ENCODE peak calls at places on chromosomes 13 and 19, in nine cellular contexts. One of them, this sample, is unnamed.
A peak's percentile ranks its signal among the peaks of the same experiment; 100 is the strongest.

GRCh38 chr13:99218545-99218944 is 17.9 kb downstream of the UBAC2 start:
- DNase-seq in stimulated activated CD4-positive, alpha-beta T cell treated with anti-CD3 and anti-CD28 coated beads, Interleukin-4, amount 100 ng/mL, for 48 hours: no peak
- DNase-seq in BJ: no peak
- DNase-seq in EL: no peak
- DNase-seq in fibroblast of mammary gland: no peak
- DNase-seq in effector memory CD4-positive, alpha-beta T cell: no peak
- DNase-seq in GM10248: no peak
- DNase-seq in activated T-cell treated with anti-CD3 and anti-CD28 coated beads for 1 hour: no peak
- DNase-seq in stimulated activated CD8-positive, alpha-beta memory T cell treated with anti-CD3 and anti-CD28 coated beads, Interleukin-15, amount 100 ng/mL, for 24 hours: no peak
- DNase-seq in this sample: no peak

GRCh38 chr19:16330811-16331690 is 6.4 kb downstream of the KLF2 start:
- DNase-seq in BJ: no peak
- DNase-seq in GM10248: no peak
- DNase-seq in activated T-cell treated with anti-CD3 and anti-CD28 coated beads for 1 hour: no peak
- DNase-seq in EL: peak; percentile 34
- DNase-seq in stimulated activated CD8-positive, alpha-beta memory T cell treated with anti-CD3 and anti-CD28 coated beads, Interleukin-15, amount 100 ng/mL, for 24 hours: no peak
- DNase-seq in fibroblast of mammary gland: no peak
- DNase-seq in effector memory CD4-positive, alpha-beta T cell: no peak
- DNase-seq in stimulated activated CD4-positive, alpha-beta T cell treated with anti-CD3 and anti-CD28 coated beads, Interleukin-4, amount 100 ng/mL, for 48 hours: no peak
- DNase-seq in this sample: peak; percentile 39

GRCh38 chr19:54481326-54481930 is 8.3 kb upstream of the CDC42EP5 start:
- DNase-seq in stimulated activated CD8-positive, alpha-beta memory T cell treated with anti-CD3 and anti-CD28 coated beads, Interleukin-15, amount 100 ng/mL, for 24 hours: no peak
- DNase-seq in EL: peak; percentile 38
- DNase-seq in GM10248: peak; percentile 61
- DNase-seq in stimulated activated CD4-positive, alpha-beta T cell treated with anti-CD3 and anti-CD28 coated beads, Interleukin-4, amount 100 ng/mL, for 48 hours: no peak
- DNase-seq in fibroblast of mammary gland: peak; percentile 41
- DNase-seq in effector memory CD4-positive, alpha-beta T cell: no peak
- DNase-seq in BJ: no peak
- DNase-seq in activated T-cell treated with anti-CD3 and anti-CD28 coated beads for 1 hour: no peak
- DNase-seq in this sample: peak; percentile 50

GRCh38 chr19:1748115-1748702 is 5.1 kb upstream of the ONECUT3 start:
- DNase-seq in BJ: no peak
- DNase-seq in GM10248: peak; percentile 66
- DNase-seq in stimulated activated CD4-positive, alpha-beta T cell treated with anti-CD3 and anti-CD28 coated beads, Interleukin-4, amount 100 ng/mL, for 48 hours: no peak
- DNase-seq in fibroblast of mammary gland: no peak
- DNase-seq in activated T-cell treated with anti-CD3 and anti-CD28 coated beads for 1 hour: no peak
- DNase-seq in stimulated activated CD8-positive, alpha-beta memory T cell treated with anti-CD3 and anti-CD28 coated beads, Interleukin-15, amount 100 ng/mL, for 24 hours: no peak
- DNase-seq in EL: no peak
- DNase-seq in effector memory CD4-positive, alpha-beta T cell: no peak
- DNase-seq in this sample: no peak

GRCh38 chr19:58217069-58217481 is 11.6 kb upstream of the ZNF544 start:
- DNase-seq in effector memory CD4-positive, alpha-beta T cell: no peak
- DNase-seq in fibroblast of mammary gland: no peak
- DNase-seq in stimulated activated CD4-positive, alpha-beta T cell treated with anti-CD3 and anti-CD28 coated beads, Interleukin-4, amount 100 ng/mL, for 48 hours: no peak
- DNase-seq in stimulated activated CD8-positive, alpha-beta memory T cell treated with anti-CD3 and anti-CD28 coated beads, Interleukin-15, amount 100 ng/mL, for 24 hours: no peak
- DNase-seq in GM10248: no peak
- DNase-seq in activated T-cell treated with anti-CD3 and anti-CD28 coated beads for 1 hour: no peak
- DNase-seq in BJ: no peak
- DNase-seq in EL: no peak
- DNase-seq in this sample: no peak

GRCh38 chr19:38684078-38684861 is 36.8 kb downstream of the ACTN4 start:
- DNase-seq in BJ: peak; percentile 74
- DNase-seq in effector memory CD4-positive, alpha-beta T cell: no peak
- DNase-seq in GM10248: peak; percentile 56
- DNase-seq in EL: peak; percentile 95
- DNase-seq in stimulated activated CD4-positive, alpha-beta T cell treated with anti-CD3 and anti-CD28 coated beads, Interleukin-4, amount 100 ng/mL, for 48 hours: no peak
- DNase-seq in fibroblast of mammary gland: peak; percentile 94
- DNase-seq in stimulated activated CD8-positive, alpha-beta memory T cell treated with anti-CD3 and anti-CD28 coated beads, Interleukin-15, amount 100 ng/mL, for 24 hours: no peak
- DNase-seq in activated T-cell treated with anti-CD3 and anti-CD28 coated beads for 1 hour: no peak
- DNase-seq in this sample: peak; percentile 95

GRCh38 chr19:34881982-34882381 is 44.7 kb upstream of the ZNF30 start:
- DNase-seq in stimulated activated CD8-positive, alpha-beta memory T cell treated with anti-CD3 and anti-CD28 coated beads, Interleukin-15, amount 100 ng/mL, for 24 hours: no peak
- DNase-seq in EL: peak; percentile 11
- DNase-seq in BJ: no peak
- DNase-seq in activated T-cell treated with anti-CD3 and anti-CD28 coated beads for 1 hour: no peak
- DNase-seq in effector memory CD4-positive, alpha-beta T cell: no peak
- DNase-seq in fibroblast of mammary gland: no peak
- DNase-seq in GM10248: no peak
- DNase-seq in stimulated activated CD4-positive, alpha-beta T cell treated with anti-CD3 and anti-CD28 coated beads, Interleukin-4, amount 100 ng/mL, for 48 hours: no peak
- DNase-seq in this sample: peak; percentile 19

GRCh38 chr19:29630661-29631060 is 24.6 kb downstream of the POP4 start:
- DNase-seq in effector memory CD4-positive, alpha-beta T cell: no peak
- DNase-seq in EL: peak; percentile 45
- DNase-seq in fibroblast of mammary gland: no peak
- DNase-seq in BJ: no peak
- DNase-seq in activated T-cell treated with anti-CD3 and anti-CD28 coated beads for 1 hour: no peak
- DNase-seq in stimulated activated CD4-positive, alpha-beta T cell treated with anti-CD3 and anti-CD28 coated beads, Interleukin-4, amount 100 ng/mL, for 48 hours: no peak
- DNase-seq in GM10248: no peak
- DNase-seq in stimulated activated CD8-positive, alpha-beta memory T cell treated with anti-CD3 and anti-CD28 coated beads, Interleukin-15, amount 100 ng/mL, for 24 hours: no peak
- DNase-seq in this sample: peak; percentile 58

GRCh38 chr13:28716511-28716910 is 2.3 kb downstream of the SLC46A3 start:
- DNase-seq in activated T-cell treated with anti-CD3 and anti-CD28 coated beads for 1 hour: no peak
- DNase-seq in stimulated activated CD8-positive, alpha-beta memory T cell treated with anti-CD3 and anti-CD28 coated beads, Interleukin-15, amount 100 ng/mL, for 24 hours: no peak
- DNase-seq in stimulated activated CD4-positive, alpha-beta T cell treated with anti-CD3 and anti-CD28 coated beads, Interleukin-4, amount 100 ng/mL, for 48 hours: no peak
- DNase-seq in BJ: peak; percentile 79
- DNase-seq in fibroblast of mammary gland: peak; percentile 92
- DNase-seq in GM10248: no peak
- DNase-seq in EL: peak; percentile 89
- DNase-seq in effector memory CD4-positive, alpha-beta T cell: no peak
- DNase-seq in this sample: peak; percentile 93

This sample was measured in EH.